ENCODE peak calls at places on chromosomes 3 and 15, in eight cellular contexts. O is NCI-H2227 treated with DMSO at 0.1 percent for 48 hours, Y is brain microvascular endothelial cell, J is AG08396, K is NCI-H2081 treated with DMSO at 0.1 percent for 48 hours, M is endothelial cell, X is activated T-cell treated with anti-CD3 and anti-CD28 coated beads for 24 hours, R is germinal center. G is an unnamed sample.
A peak's percentile ranks its signal among the peaks of the same experiment; 100 is the strongest.

GRCh38 chr15:61849446-61849845 is 210.8 kb downstream of the VPS13C start:
- DNase-seq in O (no peak), Y (no peak), J (no peak), K (no peak), M (no peak), X (no peak), R (no peak), G (no peak)

GRCh38 chr3:137263982-137264777 is 306.4 kb downstream of the IL20RB start:
- DNase-seq in O (no peak), Y (no peak), J (no peak), K (no peak), M (no peak), X (no peak), R (no peak), G (no peak)

GRCh38 chr3:170372190-170372879 is 14.8 kb downstream of the SKIL start:
- DNase-seq in O (no peak), Y (no peak), J (no peak), K (no peak), M (no peak), X (no peak), R (no peak), G (no peak)

GRCh38 chr3:58111513-58112184 is 99.1 kb downstream of the DNASE1L3 start:
- DNase-seq in O (no peak), Y (no peak), J (no peak), K (no peak), M (no peak), X (no peak), R (no peak), G (no peak)

GRCh38 chr3:112847692-112848091 is 1.0 kb upstream of the CD200R1L start:
- DNase-seq in O (no peak), Y (no peak), J (no peak), K (no peak), M (no peak), X (no peak), R (no peak), G (no peak)

GRCh38 chr15:43795997-43796396 is 3.9 kb downstream of the SERF2 start:
- DNase-seq in O (no peak), Y (no peak), J (no peak), K (no peak), M (no peak), X (no peak), R (no peak), G (no peak)

GRCh38 chr15:65008989-65009388 is 19.3 kb upstream of the SPG21 start:
- DNase-seq in O (no peak), Y (no peak), J (no peak), K (no peak), M (no peak), X (no peak), R (no peak), G (no peak)

GRCh38 chr3:15768421-15769255 is 29.1 kb downstream of the ANKRD28 start:
- DNase-seq in O (no peak), Y (peak; percentile 89), J (peak; percentile 73), K (peak; percentile 42), M (no peak), X (no peak), R (no peak), G (peak; percentile 95)

GRCh38 chr3:50617096-50617791 is at the start of gene MAPKAPK3:
- DNase-seq in O (no peak), Y (no peak), J (no peak), K (no peak), M (no peak), X (no peak), R (peak; percentile 41), G (no peak)

GRCh38 chr3:117439812-117440211 is 730.2 kb downstream of the TUSC7 start:
- DNase-seq in O (no peak), Y (peak; percentile 4), J (peak; percentile 17), K (peak; percentile 92), M (peak; percentile 16), X (no peak), R (no peak), G (no peak)

GRCh38 chr15:40746916-40747418 is 8.1 kb downstream of the RMDN3 start:
- DNase-seq in O (no peak), Y (no peak), J (no peak), K (no peak), M (no peak), X (no peak), R (no peak), G (no peak)

GRCh38 chr15:34360298-34360697 is 6.7 kb downstream of the LPCAT4 start:
- DNase-seq in O (no peak), Y (no peak), J (peak; percentile 27), K (no peak), M (no peak), X (no peak), R (no peak), G (no peak)

GRCh38 chr3:130692455-130692854 is 54.2 kb downstream of the PIK3R4 start:
- DNase-seq in O (no peak), Y (no peak), J (no peak), K (no peak), M (no peak), X (no peak), R (no peak), G (no peak)

G was measured in stromal cell of bone marrow.